ENCODE peak calls at places on chromosome 2, in seven cellular contexts. K, H, A, Y, U, S and O are unnamed samples.

GRCh38 chr2:174835797-174836255 is 71.6 kb upstream of the CHRNA1 start:
- DNase-seq in A (peak), H (no peak), K (no peak), Y (peak), S (no peak), U (peak), O (no peak)

GRCh38 chr2:222799262-222799918 is 61.4 kb upstream of the ACSL3 start:
- DNase-seq in K (no peak), U (no peak), Y (no peak), S (no peak), A (no peak), H (no peak), O (no peak)

GRCh38 chr2:150485114-150485870 is 2.2 kb downstream of the RND3 start:
- DNase-seq in A (peak), K (peak), U (peak), Y (peak), H (no peak), S (peak), O (no peak)

GRCh38 chr2:42110287-42110973 is 58.7 kb upstream of the EML4 start:
- DNase-seq in Y (no peak), A (no peak), H (no peak), S (no peak), U (peak), K (no peak), O (no peak)

GRCh38 chr2:58237741-58238140 is 3.4 kb downstream of the FANCL start:
- DNase-seq in Y (peak), K (no peak), U (no peak), A (no peak), H (peak), S (no peak), O (peak)

GRCh38 chr2:177806025-177806424 is 266.6 kb downstream of the PDE11A start:
- DNase-seq in S (no peak), Y (no peak), A (no peak), H (no peak), U (peak), K (no peak), O (no peak)

GRCh38 chr2:119253114-119253702 is 29.6 kb downstream of the STEAP3 start:
- DNase-seq in Y (no peak), K (no peak), H (no peak), A (peak), U (peak), S (no peak), O (no peak)

GRCh38 chr2:97663626-97663961 is 250 bp downstream of the ACTR1B start:
- DNase-seq in A (no peak), K (no peak), S (no peak), Y (no peak), H (no peak), U (no peak), O (no peak)

GRCh38 chr2:28810384-28811285 is at the start of gene SPDYA:
- DNase-seq in Y (peak), H (no peak), K (peak), U (peak), A (peak), S (no peak), O (no peak)

GRCh38 chr2:138507267-138507666 is 5.7 kb downstream of the SPOPL start:
- DNase-seq in K (no peak), H (no peak), Y (no peak), A (no peak), U (no peak), S (peak), O (no peak)

GRCh38 chr2:29323301-29323700 is 208.1 kb downstream of the CLIP4 start:
- DNase-seq in K (no peak), S (no peak), Y (no peak), H (no peak), A (no peak), U (peak), O (no peak)

GRCh38 chr2:18465979-18466378 is 94.5 kb downstream of the RDH14 start:
- DNase-seq in U (no peak), H (no peak), K (no peak), A (no peak), Y (no peak), S (no peak), O (no peak)

GRCh38 chr2:48532824-48533223 is 2.9 kb downstream of the STON1 start:
- DNase-seq in A (peak), K (no peak), H (no peak), S (no peak), U (no peak), Y (no peak), O (no peak)

GRCh38 chr2:178846458-178846802 is 39.2 kb upstream of the TTN start:
- DNase-seq in K (no peak), A (no peak), U (peak), H (no peak), S (no peak), Y (peak), O (no peak)

GRCh38 chr2:174259981-174260380 is 11.6 kb upstream of the OLA1 start:
- DNase-seq in K (no peak), U (peak), S (no peak), H (no peak), A (peak), Y (no peak), O (no peak)

GRCh38 chr2:208638059-208638458 is 231.5 kb downstream of the PTH2R start:
- DNase-seq in H (no peak), Y (no peak), K (no peak), S (no peak), A (peak), U (no peak), O (no peak)

GRCh38 chr2:105541189-105542050 is 142.6 kb upstream of the FHL2 start:
- DNase-seq in A (peak), K (no peak), Y (no peak), U (no peak), S (no peak), H (no peak), O (no peak)

GRCh38 chr2:61350777-61351176 is 120.1 kb downstream of the USP34 start:
- DNase-seq in Y (no peak), A (no peak), U (no peak), S (no peak), K (no peak), H (no peak), O (no peak)

GRCh38 chr2:14872779-14873325 is 240.3 kb downstream of the LRATD1 start:
- DNase-seq in U (no peak), Y (no peak), S (no peak), H (no peak), A (no peak), K (no peak), O (no peak)

GRCh38 chr2:127155901-127156300 is 48.9 kb upstream of the BIN1 start:
- DNase-seq in U (peak), A (no peak), K (no peak), S (no peak), Y (no peak), H (no peak), O (no peak)

GRCh38 chr2:137886432-137886831 is 77.8 kb upstream of the HNMT start:
- DNase-seq in Y (peak), A (peak), S (peak), H (no peak), U (no peak), K (peak), O (peak)

GRCh38 chr2:17894005-17894404 is 15.5 kb downstream of the KCNS3 start:
- DNase-seq in U (no peak), Y (no peak), H (no peak), A (no peak), K (no peak), S (no peak), O (no peak)

GRCh38 chr2:25368650-25369049 is 26.9 kb upstream of the DNMT3A start:
- DNase-seq in K (no peak), Y (no peak), S (no peak), U (peak), A (no peak), H (no peak), O (no peak)

GRCh38 chr2:18719978-18720775 is 130.8 kb upstream of the NT5C1B start:
- DNase-seq in S (no peak), K (no peak), H (no peak), Y (no peak), U (peak), A (peak), O (no peak)

GRCh38 chr2:241842620-241843211 is 16.0 kb downstream of the PDCD1 start:
- DNase-seq in H (no peak), Y (no peak), A (no peak), K (peak), U (no peak), S (no peak), O (no peak)

GRCh38 chr2:46708492-46708891 is 207.1 kb downstream of the MCFD2 start:
- DNase-seq in K (no peak), U (no peak), Y (peak), H (no peak), S (peak), A (no peak), O (no peak)

GRCh38 chr2:83054751-83055150 is 1404.3 kb downstream of the SUCLG1 start:
- DNase-seq in A (no peak), Y (no peak), U (peak), H (no peak), S (no peak), K (no peak), O (no peak)

GRCh38 chr2:237797253-237797652 is 1.3 kb upstream of the RBM44 start:
- DNase-seq in S (no peak), Y (no peak), H (no peak), K (no peak), U (no peak), A (no peak), O (no peak)

GRCh38 chr2:221716434-221717303 is 144.6 kb upstream of the EPHA4 start:
- DNase-seq in S (no peak), A (peak), H (no peak), K (no peak), U (peak), Y (no peak), O (no peak)

GRCh38 chr2:132790232-132790755 is 120.3 kb upstream of the LYPD1 start:
- DNase-seq in U (no peak), K (no peak), H (no peak), S (no peak), A (no peak), Y (no peak), O (no peak)

GRCh38 chr2:134412639-134412999 is 158.7 kb downstream of the MGAT5 start:
- DNase-seq in K (no peak), A (no peak), S (no peak), U (no peak), H (no peak), Y (no peak), O (no peak)
- H2AFZ ChIP-seq in K (no peak), A (no peak), S (no peak), U (no peak), H (peak), Y (no peak), O (no peak)

GRCh38 chr2:171668111-171668600 is 19.1 kb upstream of the DYNC1I2 start:
- DNase-seq in A (no peak), Y (peak), S (no peak), K (no peak), H (no peak), U (no peak), O (no peak)
- H2AFZ ChIP-seq in A (no peak), Y (peak), S (no peak), K (no peak), H (no peak), U (no peak), O (no peak)

DNA sequence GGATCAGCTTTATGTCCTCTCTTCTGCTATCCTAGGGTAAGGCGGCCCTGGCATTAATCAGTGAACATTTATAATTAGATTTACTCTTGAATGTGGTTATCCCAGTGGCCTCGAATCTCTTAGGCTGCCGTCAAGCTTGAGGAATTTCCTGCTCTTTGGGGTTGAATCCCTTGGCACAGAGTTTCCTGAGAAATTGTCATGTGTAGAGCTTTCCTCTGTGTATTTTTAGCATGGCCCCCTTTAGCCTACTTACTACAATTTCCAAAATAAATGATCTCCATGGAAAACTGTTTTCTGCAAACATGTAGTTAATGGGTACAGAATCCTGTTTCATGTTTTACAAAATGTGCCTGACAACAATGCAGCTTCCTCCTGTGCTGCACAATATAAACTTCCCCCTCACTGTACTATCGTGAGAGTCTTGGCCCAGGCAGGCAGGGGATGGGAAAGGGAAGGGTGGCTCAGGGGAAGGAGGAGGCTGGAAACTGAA is 18.1 kb downstream of the NCAPH start:
- DNase-seq in Y (no peak), H (no peak), U (peak), A (no peak), K (no peak), S (no peak), O (no peak)
- H2AFZ ChIP-seq in Y (no peak), H (no peak), U (no peak), A (no peak), K (no peak), S (no peak), O (no peak)

GRCh38 chr2:172021955-172022354 is 22.2 kb downstream of the METAP1D start:
- DNase-seq in S (no peak), K (no peak), U (peak), A (no peak), Y (peak), H (no peak), O (no peak)
- H2AFZ ChIP-seq in S (no peak), K (no peak), U (peak), A (peak), Y (no peak), H (no peak), O (no peak)

GRCh38 chr2:21279525-21279924 is 155.8 kb downstream of the TDRD15 start:
- DNase-seq in S (no peak), Y (no peak), K (no peak), H (no peak), U (no peak), A (no peak), O (no peak)

GRCh38 chr2:21282515-21282898 is 158.7 kb downstream of the TDRD15 start:
- DNase-seq in S (no peak), K (no peak), A (no peak), U (no peak), Y (no peak), H (no peak), O (no peak)

GRCh38 chr2:21281876-21282514 is 158.2 kb downstream of the TDRD15 start:
- DNase-seq in S (no peak), H (no peak), U (no peak), A (no peak), Y (no peak), K (no peak), O (no peak)

GRCh38 chr2:21277340-21277739 is 153.6 kb downstream of the TDRD15 start:
- DNase-seq in U (no peak), S (no peak), A (no peak), Y (no peak), H (no peak), K (no peak), O (no peak)

GRCh38 chr2:21280793-21281192 is 157.0 kb downstream of the TDRD15 start:
- DNase-seq in Y (no peak), H (no peak), K (no peak), A (no peak), U (no peak), S (no peak), O (no peak)
- H2AFZ ChIP-seq in Y (no peak), H (no peak), K (no peak), A (no peak), U (no peak), S (no peak), O (no peak)

GRCh38 chr2:88575630-88576029 is 51.6 kb downstream of the EIF2AK3 start:
- DNase-seq in U (no peak), S (no peak), Y (no peak), A (no peak), H (no peak), K (no peak), O (no peak)

GRCh38 chr2:88575051-88575450 is 52.2 kb downstream of the EIF2AK3 start:
- DNase-seq in H (no peak), A (no peak), S (no peak), Y (no peak), K (no peak), U (peak), O (no peak)

GRCh38 chr2:88582030-88582429 is 45.2 kb downstream of the EIF2AK3 start:
- DNase-seq in Y (no peak), K (no peak), A (peak), H (no peak), S (no peak), U (no peak), O (no peak)

GRCh38 chr2:88574445-88574844 is 52.8 kb downstream of the EIF2AK3 start:
- DNase-seq in Y (no peak), S (no peak), U (no peak), K (no peak), A (no peak), H (no peak), O (no peak)

GRCh38 chr2:88580088-88580487 is 47.2 kb downstream of the EIF2AK3 start:
- DNase-seq in H (no peak), S (no peak), U (no peak), Y (no peak), A (no peak), K (no peak), O (no peak)
- H2AFZ ChIP-seq in H (no peak), S (no peak), U (no peak), Y (no peak), A (no peak), K (no peak), O (no peak)

GRCh38 chr2:168912466-168913170 is 11.5 kb downstream of the G6PC2 start:
- DNase-seq in S (no peak), K (peak), U (peak), A (no peak), H (no peak), Y (peak), O (no peak)
- H2AFZ ChIP-seq in S (no peak), K (no peak), U (peak), A (peak), H (no peak), Y (peak), O (no peak)